ENCODE peak calls at places on chromosomes 4 and X, in six cellular contexts. U is kidney epithelial cell, J is AG04450, R is RWPE1, S is WERI-Rb-1, M is adrenal gland. A is an unnamed sample.

GRCh38 chrX:15797707-15798106 is 7.4 kb downstream of the ZRSR2 start:
- DNase-seq in S (no peak), J (no peak), U (no peak), M (no peak), R (peak), A (no peak)

GRCh38 chr4:124940387-124940786 is 227.9 kb upstream of the ANKRD50 start:
- DNase-seq in M (no peak), R (peak), U (peak), J (peak), S (no peak), A (peak)

GRCh38 chr4:28562913-28563312 is 1702.3 kb downstream of the STIM2 start:
- DNase-seq in R (no peak), M (no peak), J (no peak), U (no peak), S (no peak), A (no peak)

GRCh38 chr4:38743866-38744265 is 38.9 kb downstream of the TLR10 start:
- DNase-seq in M (no peak), S (no peak), R (no peak), U (no peak), J (no peak), A (no peak)

GRCh38 chrX:19805054-19805690 is 82.2 kb downstream of the SH3KBP1 start:
- DNase-seq in J (no peak), R (no peak), S (no peak), M (no peak), U (no peak), A (no peak)

GRCh38 chr4:44056721-44057151 is 391.9 kb downstream of the KCTD8 start:
- DNase-seq in U (no peak), M (no peak), S (no peak), R (no peak), J (no peak), A (no peak)

GRCh38 chr4:118285931-118286330 is 66.9 kb downstream of the PRSS12 start:
- DNase-seq in M (no peak), R (no peak), J (no peak), U (no peak), S (no peak), A (no peak)

GRCh38 chr4:173448557-173448918 is 49.6 kb upstream of the SCRG1 start:
- DNase-seq in J (no peak), M (no peak), R (no peak), U (no peak), S (no peak), A (no peak)

GRCh38 chr4:149008415-149009025 is 566.3 kb upstream of the NR3C2 start:
- DNase-seq in U (no peak), J (no peak), M (no peak), S (no peak), R (no peak), A (no peak)

GRCh38 chr4:156545003-156545785 is 426.4 kb downstream of the PDGFC start:
- DNase-seq in J (no peak), M (no peak), U (no peak), R (no peak), S (no peak), A (no peak)

GRCh38 chr4:131459430-131460101 is 1689.5 kb upstream of the PCDH10 start:
- DNase-seq in J (no peak), S (no peak), R (no peak), M (no peak), U (no peak), A (no peak)

GRCh38 chr4:126737899-126738526 is 894.7 kb upstream of the INTU start:
- DNase-seq in J (no peak), S (no peak), M (no peak), R (no peak), U (no peak), A (no peak)

GRCh38 chr4:15691346-15692140 is 9.9 kb downstream of the FAM200B start:
- DNase-seq in J (peak), U (no peak), M (no peak), R (no peak), S (no peak), A (peak)

GRCh38 chr4:157050561-157050960 is 25.4 kb upstream of the GLRB start:
- DNase-seq in R (no peak), U (no peak), S (no peak), J (no peak), M (no peak), A (no peak)

GRCh38 chr4:119536572-119537528 is 91.8 kb downstream of the PDE5A start:
- DNase-seq in U (no peak), S (no peak), R (no peak), J (no peak), M (no peak), A (peak)

GRCh38 chrX:42739258-42739657 is 38.7 kb downstream of the PPP1R2C start:
- DNase-seq in J (no peak), R (no peak), M (no peak), U (no peak), S (no peak), A (no peak)

GRCh38 chr4:124191329-124191728 is 521.2 kb downstream of the ANKRD50 start:
- DNase-seq in S (no peak), U (no peak), M (no peak), J (no peak), R (no peak), A (peak)

GRCh38 chr4:110619401-110620247 is 3.3 kb downstream of the PITX2 start:
- DNase-seq in U (no peak), J (no peak), M (no peak), R (no peak), S (no peak), A (no peak)

GRCh38 chrX:123590842-123591491 is 141.9 kb downstream of the THOC2 start:
- DNase-seq in U (peak), M (no peak), S (no peak), R (peak), J (no peak), A (peak)

GRCh38 chr4:56183344-56183959 is 203.8 kb downstream of the AASDH start:
- DNase-seq in M (no peak), S (no peak), U (no peak), J (no peak), R (no peak), A (no peak)

GRCh38 chr4:76341063-76341462 is 34.5 kb downstream of the STBD1 start:
- DNase-seq in U (peak), J (peak), S (no peak), M (no peak), R (peak), A (peak)

GRCh38 chrX:65598559-65599147 is 64.1 kb upstream of the LAS1L start:
- DNase-seq in R (no peak), J (no peak), U (no peak), S (no peak), M (no peak), A (no peak)

GRCh38 chrX:50579955-50580354 is 109.3 kb upstream of the DGKK start:
- DNase-seq in J (peak), R (peak), U (peak), S (peak), M (peak), A (peak)

GRCh38 chr4:1592179-1593037 is 91.7 kb downstream of the FAM53A start:
- DNase-seq in J (no peak), U (no peak), S (no peak), R (no peak), M (no peak), A (no peak)

GRCh38 chr4:1851575-1852415 is 4.2 kb downstream of the LETM1 start:
- DNase-seq in M (peak), R (no peak), U (no peak), J (no peak), S (no peak), A (no peak)

GRCh38 chrX:151754042-151754419 is 19.5 kb downstream of the CNGA2 start:
- DNase-seq in R (peak), S (no peak), J (peak), U (peak), M (no peak), A (peak)

GRCh38 chrX:24646745-24647182 is 383 bp downstream of the PCYT1B start:
- DNase-seq in M (no peak), U (no peak), R (peak), S (peak), J (no peak), A (no peak)

GRCh38 chr4:81412941-81413488 is 58.7 kb downstream of the RASGEF1B start:
- DNase-seq in R (no peak), U (no peak), S (peak), J (no peak), M (no peak), A (no peak)

GRCh38 chr4:6892909-6893202 is 16.8 kb upstream of the TBC1D14 start:
- DNase-seq in J (no peak), S (no peak), R (no peak), U (no peak), M (no peak), A (no peak)

GRCh38 chrX:107562482-107562881 is 65.8 kb upstream of the PRPS1 start:
- DNase-seq in U (peak), M (no peak), J (peak), R (peak), S (no peak), A (no peak)

GRCh38 chr4:8212606-8213005 is 13.5 kb downstream of the SH3TC1 start:
- DNase-seq in R (no peak), J (no peak), S (no peak), U (no peak), M (no peak), A (no peak)

GRCh38 chr4:143700420-143701352 is at the start of gene FREM3:
- DNase-seq in M (peak), J (no peak), U (no peak), R (no peak), S (peak), A (peak)

GRCh38 chrX:13911581-13911980 is 94.7 kb upstream of the GPM6B start:
- DNase-seq in S (no peak), R (no peak), J (peak), U (no peak), M (no peak), A (peak)

GRCh38 chrX:103845165-103845653 is 13.2 kb upstream of the RAB9B start:
- DNase-seq in U (peak), S (peak), J (peak), M (peak), R (peak), A (peak)

GRCh38 chr4:107999932-108000539 is 10.3 kb downstream of the HADH start:
- DNase-seq in J (no peak), R (no peak), M (no peak), S (no peak), U (no peak), A (peak)

GRCh38 chr4:31655328-31655727 is 935.2 kb downstream of the PCDH7 start:
- DNase-seq in J (no peak), U (no peak), M (no peak), R (no peak), S (no peak), A (peak)

GRCh38 chr4:47926667-47927258 is 12.4 kb upstream of the NFXL1 start:
- DNase-seq in U (no peak), S (peak), R (peak), J (no peak), M (peak), A (peak)

GRCh38 chr4:54277691-54278090 is 48.6 kb downstream of the PDGFRA start:
- DNase-seq in R (peak), J (peak), U (peak), S (no peak), M (peak), A (peak)

GRCh38 chr4:141133146-141134006 is at the start of gene RNF150:
- DNase-seq in U (peak), S (peak), M (peak), R (peak), J (peak), A (peak)

GRCh38 chr4:121054373-121054772 is 18.0 kb downstream of the NDNF start:
- DNase-seq in J (no peak), R (no peak), M (no peak), U (no peak), S (no peak), A (no peak)

GRCh38 chr4:121048165-121048564 is 24.2 kb downstream of the NDNF start:
- DNase-seq in R (no peak), J (no peak), U (no peak), S (no peak), M (no peak), A (no peak)

GRCh38 chr4:121049072-121049599 is 23.2 kb downstream of the NDNF start:
- DNase-seq in M (no peak), U (no peak), S (no peak), J (no peak), R (no peak), A (no peak)

GRCh38 chr4:121053601-121054143 is 18.7 kb downstream of the NDNF start:
- DNase-seq in U (no peak), J (no peak), R (peak), M (no peak), S (no peak), A (peak)

DNA sequence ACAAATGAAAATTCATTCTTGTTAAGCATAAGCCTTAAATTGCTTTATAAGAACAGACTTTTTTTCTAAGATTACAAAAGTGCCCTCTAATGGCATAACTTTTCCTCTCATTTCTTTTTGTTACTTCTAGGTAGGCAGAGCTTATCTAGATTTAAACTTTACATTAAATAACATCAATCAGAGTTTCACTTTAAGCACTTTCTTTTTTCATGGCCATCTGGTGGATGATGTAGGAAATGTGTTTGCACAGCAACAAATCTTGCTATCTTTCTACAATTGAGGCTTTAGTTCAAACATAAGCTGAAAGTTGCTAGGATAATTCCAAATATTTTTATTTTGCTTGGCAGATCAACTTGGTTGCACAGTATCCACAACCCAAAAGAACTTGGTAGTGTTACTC is 22.1 kb downstream of the NDNF start:
- DNase-seq in R (no peak), M (no peak), S (no peak), J (no peak), U (no peak), A (no peak)
- TF ChIP-seq CTCF in R (peak), M (peak), S (peak), J (peak), U (peak), A (no peak)

DNA sequence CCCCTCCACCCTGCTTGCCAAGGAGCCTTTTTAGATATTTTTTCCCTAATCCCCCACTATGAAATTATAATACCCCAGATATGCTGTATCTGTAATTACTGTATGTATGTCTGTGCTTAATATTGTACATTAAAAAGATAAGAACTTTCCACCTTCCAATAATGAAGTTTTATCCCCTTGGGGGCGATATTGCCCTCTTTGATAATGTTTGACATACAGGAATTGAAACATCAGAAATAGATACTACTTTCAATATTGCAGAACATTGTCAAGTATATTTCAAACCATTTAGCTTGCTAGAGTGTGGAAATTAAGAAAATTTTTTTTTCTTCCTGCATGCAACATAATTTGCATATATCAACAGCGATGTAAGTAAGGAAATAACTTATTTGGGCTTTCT is 58.9 kb downstream of the NAF1 start:
- DNase-seq in M (no peak), U (no peak), R (no peak), S (no peak), J (no peak), A (peak)
- TF ChIP-seq CTCF in M (peak), U (no peak), R (peak), S (no peak), J (peak), A (peak)

DNA sequence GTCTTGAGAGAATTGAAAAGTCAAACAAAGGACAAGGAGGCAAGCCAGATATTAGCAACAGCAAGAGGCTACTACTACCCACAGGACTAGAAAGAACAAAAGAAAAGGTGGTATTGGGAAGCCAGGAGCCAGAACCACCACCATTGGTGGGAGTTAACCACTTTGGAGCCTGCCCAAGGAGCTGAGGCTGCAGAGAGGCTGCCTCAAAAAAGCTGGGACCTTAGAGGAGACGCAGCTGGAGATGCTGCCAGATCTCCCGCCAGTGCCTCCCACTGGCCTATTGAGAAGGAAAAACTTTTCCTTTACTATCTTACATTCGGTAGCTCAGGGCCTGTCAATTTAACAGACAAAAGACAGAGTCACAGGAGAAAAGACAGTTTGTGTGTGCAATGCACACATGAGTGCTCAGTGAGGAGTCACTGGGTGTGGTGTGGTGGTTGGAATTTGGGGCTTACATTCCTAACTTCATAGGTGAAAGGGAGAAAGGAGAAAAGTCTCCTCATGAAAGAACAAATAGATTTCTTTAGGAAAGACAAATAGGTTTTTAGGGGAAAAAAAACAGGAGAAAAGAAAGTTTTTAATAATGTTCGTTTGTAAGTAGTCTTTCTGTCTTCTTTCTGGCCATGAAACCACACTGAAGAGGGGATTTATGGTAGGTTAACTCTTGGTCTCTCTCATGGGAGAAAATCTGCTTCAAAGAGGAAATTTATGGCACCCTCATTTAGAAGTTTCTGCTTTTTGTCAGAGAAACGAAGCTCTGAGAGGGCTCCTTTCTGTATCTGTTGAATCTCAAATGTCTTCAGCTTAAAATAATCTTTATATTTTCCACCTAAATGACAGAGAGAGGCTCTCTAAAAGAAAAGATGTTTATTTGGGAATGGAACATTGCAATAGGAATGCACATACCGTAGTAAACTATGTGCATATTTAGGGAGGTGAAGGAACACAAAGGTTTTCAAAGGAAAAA is 52.6 kb upstream of the HPSE start:
- DNase-seq in M (no peak), R (peak), U (no peak), J (no peak), S (no peak), A (no peak)
- TF ChIP-seq CTCF in M (no peak), R (no peak), U (peak), J (no peak), S (no peak), A (no peak)

GRCh38 chrX:7147978-7148824 is at the start of gene PUDP:
- DNase-seq in S (peak), M (peak), R (peak), J (peak), U (no peak), A (peak)
- TF ChIP-seq CTCF in S (peak), M (peak), R (no peak), J (peak), U (no peak), A (no peak)

DNA sequence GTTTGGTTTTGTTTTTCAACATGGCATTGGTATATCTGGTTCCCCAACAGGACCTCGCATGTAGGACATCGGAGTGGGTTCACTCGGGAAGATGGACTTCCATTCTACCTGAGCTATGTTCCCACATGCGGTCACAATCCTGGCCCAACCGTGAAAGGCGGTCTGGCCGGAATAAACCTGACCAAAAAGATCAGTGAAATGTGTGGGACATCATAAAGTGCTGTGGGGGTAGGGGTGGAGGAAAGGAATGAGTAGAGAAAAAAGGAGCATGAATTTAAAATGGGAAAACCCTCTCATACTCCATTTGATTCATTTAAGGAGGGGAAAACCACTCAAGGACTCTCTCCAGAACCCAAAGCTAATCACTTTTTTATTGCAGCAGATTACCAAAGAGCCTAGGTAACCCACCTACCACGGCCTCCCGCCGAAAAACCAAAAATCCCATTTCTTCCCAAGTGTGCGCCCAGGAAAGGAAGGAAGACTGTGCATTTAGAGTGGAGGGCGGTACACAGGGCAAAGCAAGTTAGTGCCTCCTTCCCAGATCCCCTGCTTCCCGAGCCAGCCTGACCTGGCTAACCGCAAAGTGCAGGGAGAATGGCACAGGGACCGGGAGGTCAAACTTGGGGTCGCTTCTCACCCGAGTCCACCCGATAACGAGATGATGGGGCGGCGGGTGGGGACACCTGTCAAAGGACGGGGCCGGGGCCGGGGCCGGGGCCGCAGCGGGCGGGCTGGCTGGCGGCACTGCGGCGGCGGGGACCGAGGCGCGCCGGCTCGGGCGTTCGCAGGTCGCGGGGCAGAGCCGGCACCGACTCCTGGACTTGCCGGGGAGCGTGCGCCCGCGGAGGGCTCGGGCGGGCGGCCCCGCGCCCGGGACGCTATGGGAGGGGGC is 689 bp downstream of the TMEM150C start:
- DNase-seq in S (peak), R (no peak), U (no peak), J (no peak), M (peak), A (no peak)
- TF ChIP-seq CTCF in S (no peak), R (no peak), U (no peak), J (no peak), M (no peak), A (no peak)

A was measured in MCF 10A.